ENCODE peak calls at places on chromosomes 16 and 17, in five cellular contexts. E, S, J, H and N are unnamed samples.

GRCh38 chr16:22712471-22712870 is 101.5 kb upstream of the HS3ST2 start:
- DNase-seq in J (no peak), E (no peak), S (no peak), H (no peak), N (no peak)

GRCh38 chr16:69187387-69187890 is 475 bp downstream of the SNTB2 start:
- DNase-seq in E (peak; percentile 52), J (peak; percentile 21), H (peak; percentile 91), S (no peak), N (peak; percentile 84)

GRCh38 chr16:58499615-58500328 is at the start of gene NDRG4:
- DNase-seq in S (peak; percentile 83), J (no peak), E (no peak), H (peak; percentile 53), N (peak; percentile 67)

GRCh38 chr16:89102035-89102776 is 8.6 kb downstream of the ACSF3 start:
- DNase-seq in J (no peak), E (no peak), S (no peak), H (peak; percentile 42), N (no peak)

GRCh38 chr17:63095879-63096278 is 129.8 kb downstream of the TANC2 start:
- DNase-seq in H (no peak), S (no peak), J (no peak), E (no peak), N (no peak)

GRCh38 chr17:73278049-73278464 is 16.4 kb upstream of the CPSF4L start:
- DNase-seq in S (no peak), H (no peak), J (peak; percentile 72), E (no peak), N (no peak)

GRCh38 chr17:20992987-20993862 is 49.6 kb downstream of the USP22 start:
- DNase-seq in H (no peak), J (peak; percentile 61), S (peak; percentile 51), E (peak; percentile 94), N (peak; percentile 78)

GRCh38 chr16:85195884-85196816 is 83.9 kb upstream of the CIBAR2 start:
- DNase-seq in E (no peak), J (peak; percentile 59), H (no peak), S (no peak), N (no peak)

GRCh38 chr16:3665508-3665907 is 11.0 kb downstream of the DNASE1 start:
- DNase-seq in J (no peak), H (no peak), S (no peak), E (no peak), N (no peak)

GRCh38 chr17:45149037-45149668 is 878 bp downstream of the HEXIM1 start:
- DNase-seq in E (peak; percentile 63), S (peak; percentile 64), J (peak; percentile 83), H (peak; percentile 93), N (peak; percentile 93)

GRCh38 chr17:49886036-49886435 is 38.2 kb upstream of the TAC4 start:
- DNase-seq in J (no peak), S (no peak), H (no peak), E (no peak), N (no peak)

GRCh38 chr17:9932481-9932880 is 27.4 kb upstream of the RCVRN start:
- DNase-seq in H (no peak), J (no peak), E (no peak), S (no peak), N (no peak)

GRCh38 chr17:13244511-13244910 is 226.7 kb upstream of the ELAC2 start:
- DNase-seq in J (no peak), S (no peak), H (no peak), E (no peak), N (no peak)

GRCh38 chr17:15119928-15120327 is 145.2 kb downstream of the PMP22 start:
- DNase-seq in S (no peak), J (no peak), H (no peak), E (no peak), N (no peak)

GRCh38 chr17:72063756-72064461 is 56.9 kb upstream of the SOX9 start:
- DNase-seq in H (no peak), E (no peak), J (no peak), S (no peak), N (no peak)

GRCh38 chr17:31596382-31597323 is 205.2 kb downstream of the RAB11FIP4 start:
- DNase-seq in S (peak; percentile 77), E (peak; percentile 50), H (peak; percentile 63), J (no peak), N (peak; percentile 77)

GRCh38 chr16:85824161-85825135 is 25.0 kb downstream of the COX4I1 start:
- DNase-seq in S (no peak), E (no peak), J (no peak), H (no peak), N (no peak)

GRCh38 chr16:61237804-61238485 is 798.3 kb downstream of the CDH8 start:
- DNase-seq in E (no peak), H (no peak), S (no peak), J (no peak), N (no peak)

GRCh38 chr17:7001562-7001961 is 5.7 kb downstream of the ALOX12 start:
- DNase-seq in E (no peak), S (no peak), H (no peak), J (no peak), N (peak; percentile 58)

GRCh38 chr16:76385831-76386230 is 108.6 kb downstream of the CNTNAP4 start:
- DNase-seq in H (no peak), S (no peak), E (no peak), J (no peak), N (no peak)

GRCh38 chr17:5587431-5588032 is 3.2 kb upstream of the NLRP1 start:
- DNase-seq in H (no peak), J (peak; percentile 42), S (peak; percentile 68), E (no peak), N (no peak)

GRCh38 chr17:7843536-7844291 is 9.7 kb downstream of the KDM6B start:
- DNase-seq in J (peak; percentile 77), E (peak; percentile 82), H (peak; percentile 97), S (no peak), N (peak; percentile 88)

GRCh38 chr16:17396762-17397498 is 73.8 kb downstream of the XYLT1 start:
- DNase-seq in S (no peak), H (no peak), J (peak; percentile 59), E (no peak), N (no peak)

GRCh38 chr16:88533381-88533831 is 36.8 kb upstream of the ZC3H18 start:
- DNase-seq in S (no peak), E (no peak), J (no peak), H (peak; percentile 90), N (no peak)

GRCh38 chr16:2470234-2470601 is 879 bp upstream of the NTN3 start:
- DNase-seq in E (no peak), S (no peak), H (no peak), J (no peak), N (no peak)

DNA sequence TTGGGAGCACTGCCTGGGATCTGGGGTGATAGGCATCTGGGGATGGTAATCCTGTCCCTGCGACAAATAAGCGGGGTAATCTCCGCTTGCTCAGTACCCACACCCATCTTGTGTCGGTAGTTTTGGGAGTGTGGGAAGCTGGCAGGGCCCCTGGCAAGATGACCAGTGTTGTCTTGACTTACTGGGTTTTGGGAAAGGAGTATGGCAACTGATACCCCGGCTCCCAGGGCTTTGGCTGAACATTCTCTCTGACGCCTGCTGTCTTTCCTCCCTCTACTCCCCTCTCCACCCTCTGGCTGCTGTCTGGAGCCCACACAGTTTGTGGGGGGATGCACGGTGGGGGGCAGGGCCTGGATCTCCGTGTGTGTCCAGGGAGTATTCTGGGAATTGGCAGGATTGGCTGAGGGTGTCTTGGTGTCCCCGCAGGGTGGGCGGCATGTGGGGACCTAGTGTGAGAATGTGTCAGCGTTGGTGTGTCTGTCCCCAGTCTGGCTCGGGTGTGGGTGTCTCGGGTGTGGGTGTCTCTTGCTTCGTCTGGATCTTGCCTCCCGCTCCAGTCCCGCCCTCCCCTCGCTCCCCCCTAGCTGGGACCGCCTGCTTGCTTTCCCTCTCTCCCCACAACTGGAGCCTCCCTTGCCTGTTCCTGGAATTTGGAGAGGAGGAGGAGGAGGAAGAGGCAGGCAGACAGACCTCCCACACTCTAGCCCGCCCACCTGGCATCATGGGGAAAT is 12.0 kb downstream of the RARA start:
- DNase-seq in E (no peak), J (no peak), H (no peak), S (no peak), N (peak; percentile 93)
- TF ChIP-seq POLR2AphosphoS5 in E (no peak), J (peak; percentile 76), H (no peak), S (no peak), N (no peak)

GRCh38 chr17:82153295-82153691 is 55.3 kb upstream of the FASN start:
- DNase-seq in E (no peak), H (no peak), S (no peak), J (no peak), N (no peak)

GRCh38 chr17:82156284-82156925 is 56.2 kb downstream of the CCDC57 start:
- DNase-seq in S (no peak), E (no peak), J (no peak), H (peak; percentile 65), N (no peak)

GRCh38 chr17:82153745-82154375 is 55.8 kb upstream of the FASN start:
- DNase-seq in E (peak; percentile 94), J (peak; percentile 83), S (peak; percentile 54), H (peak; percentile 89), N (peak; percentile 84)

GRCh38 chr17:82155606-82156005 is 57.0 kb downstream of the CCDC57 start:
- DNase-seq in E (no peak), H (peak; percentile 55), S (no peak), J (no peak), N (no peak)

GRCh38 chr17:82154881-82155331 is 56.9 kb upstream of the FASN start:
- DNase-seq in S (no peak), E (no peak), H (peak; percentile 79), J (no peak), N (no peak)
- TF ChIP-seq POLR2A in S (no peak), E (no peak), H (no peak), J (no peak), N (no peak)

GRCh38 chr16:64829678-64830077 is 292.2 kb downstream of the CDH11 start:
- DNase-seq in J (no peak), S (no peak), H (no peak), E (no peak), N (no peak)
- TF ChIP-seq POLR2AphosphoS5 in J (no peak), S (no peak), H (no peak), E (no peak), N (no peak)

GRCh38 chr17:42183741-42184711 is 1.2 kb downstream of the HCRT start:
- DNase-seq in J (peak; percentile 24), S (peak; percentile 26), E (peak; percentile 95), H (peak; percentile 96), N (no peak)
- TF ChIP-seq POLR2A in J (no peak), S (no peak), E (no peak), H (peak; percentile 24), N (peak; percentile 13)

DNA sequence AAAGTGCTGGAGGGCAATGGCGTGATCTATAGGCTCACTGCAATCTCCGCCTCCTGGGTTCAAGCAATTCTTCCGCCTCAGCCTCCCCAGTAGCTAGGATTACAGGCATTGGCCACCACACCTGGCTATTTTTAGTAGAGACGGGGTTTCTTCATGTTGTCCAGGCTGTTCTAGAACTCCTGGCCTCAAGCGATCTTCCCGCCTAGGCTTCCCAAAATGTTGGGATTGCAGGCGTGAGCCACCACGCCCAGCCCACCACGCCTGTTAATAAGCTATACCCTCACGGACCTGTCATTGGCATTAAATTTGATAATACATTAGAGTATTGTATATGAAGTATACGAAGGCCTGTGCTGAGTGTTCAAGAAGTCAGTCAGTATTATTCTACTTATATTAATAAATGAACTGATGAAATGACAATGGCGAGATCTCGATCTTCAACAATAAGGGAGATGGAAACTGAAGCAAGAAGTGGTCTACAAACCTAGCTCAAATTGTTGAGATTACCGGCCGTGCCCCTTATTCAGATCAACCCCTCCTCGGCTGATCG is 818 bp upstream of the BCAS3 start:
- DNase-seq in H (no peak), E (no peak), J (no peak), S (no peak), N (no peak)
- TF ChIP-seq POLR2AphosphoS5 in H (no peak), E (peak; percentile 69), J (no peak), S (peak; percentile 79), N (no peak)

GRCh38 chr16:55285586-55285985 is 38.4 kb upstream of the IRX6 start:
- DNase-seq in E (no peak), S (no peak), J (no peak), H (no peak), N (no peak)
- TF ChIP-seq POLR2A in E (no peak), S (no peak), J (no peak), H (no peak), N (no peak)

GRCh38 chr17:67066717-67067116 is 22.4 kb downstream of the CACNG1 start:
- DNase-seq in J (no peak), E (no peak), H (no peak), S (no peak), N (no peak)
- TF ChIP-seq POLR2AphosphoS5 in J (no peak), E (no peak), H (no peak), S (no peak), N (no peak)